ENCODE peak calls at places on chromosomes 7 and 10, in four cellular contexts. One of them, this sample, is unnamed.

GRCh38 chr7:136134503-136134902 is 157.3 kb upstream of the MTPN start:
- DNase-seq in esophagus muscularis mucosa: no peak
- DNase-seq in OCI-LY7: no peak
- DNase-seq in fibroblast of lung: peak; percentile 53
- DNase-seq in this sample: no peak

GRCh38 chr10:123998197-123999141 is 94.9 kb downstream of the CHST15 start:
- DNase-seq in OCI-LY7: no peak
- DNase-seq in esophagus muscularis mucosa: peak; percentile 83
- DNase-seq in fibroblast of lung: no peak
- DNase-seq in this sample: no peak

GRCh38 chr7:30986738-30987137 is 23.0 kb downstream of the GHRHR start:
- DNase-seq in esophagus muscularis mucosa: no peak
- DNase-seq in OCI-LY7: no peak
- DNase-seq in fibroblast of lung: no peak
- DNase-seq in this sample: no peak

GRCh38 chr7:157358753-157359096 is 21.9 kb downstream of the DNAJB6 start:
- DNase-seq in OCI-LY7: no peak
- DNase-seq in fibroblast of lung: no peak
- DNase-seq in esophagus muscularis mucosa: no peak
- DNase-seq in this sample: no peak

GRCh38 chr7:22726849-22727792 is at the start of gene IL6:
- DNase-seq in OCI-LY7: no peak
- DNase-seq in fibroblast of lung: peak; percentile 95
- DNase-seq in esophagus muscularis mucosa: no peak
- DNase-seq in this sample: no peak

GRCh38 chr7:6453737-6454136 is 6.0 kb upstream of the DAGLB start:
- DNase-seq in OCI-LY7: no peak
- DNase-seq in esophagus muscularis mucosa: no peak
- DNase-seq in fibroblast of lung: peak; percentile 93
- DNase-seq in this sample: no peak

GRCh38 chr10:117140525-117140902 is 2.4 kb upstream of the VAX1 start:
- DNase-seq in esophagus muscularis mucosa: no peak
- DNase-seq in fibroblast of lung: no peak
- DNase-seq in OCI-LY7: no peak
- DNase-seq in this sample: no peak

GRCh38 chr7:31982962-31983361 is 87.2 kb downstream of the PDE1C start:
- DNase-seq in esophagus muscularis mucosa: no peak
- DNase-seq in OCI-LY7: no peak
- DNase-seq in fibroblast of lung: no peak
- DNase-seq in this sample: no peak

GRCh38 chr10:53379951-53380350 is 607.4 kb upstream of the MBL2 start:
- DNase-seq in esophagus muscularis mucosa: no peak
- DNase-seq in OCI-LY7: no peak
- DNase-seq in fibroblast of lung: no peak
- DNase-seq in this sample: no peak

GRCh38 chr7:147412782-147413186 is 1177.8 kb upstream of the C7orf33 start:
- DNase-seq in OCI-LY7: no peak
- DNase-seq in esophagus muscularis mucosa: no peak
- DNase-seq in fibroblast of lung: peak; percentile 88
- DNase-seq in this sample: no peak

GRCh38 chr10:16361086-16361485 is 75.7 kb upstream of the PTER start:
- DNase-seq in OCI-LY7: no peak
- DNase-seq in fibroblast of lung: no peak
- DNase-seq in esophagus muscularis mucosa: peak; percentile 62
- DNase-seq in this sample: no peak

GRCh38 chr7:18241543-18242231 is 214.0 kb upstream of the PRPS1L1 start:
- DNase-seq in esophagus muscularis mucosa: no peak
- DNase-seq in OCI-LY7: no peak
- DNase-seq in fibroblast of lung: no peak
- DNase-seq in this sample: no peak

GRCh38 chr10:113056468-113057021 is 106.5 kb downstream of the TCF7L2 start:
- DNase-seq in OCI-LY7: no peak
- DNase-seq in fibroblast of lung: peak; percentile 90
- DNase-seq in esophagus muscularis mucosa: no peak
- DNase-seq in this sample: no peak

GRCh38 chr10:130507461-130507860 is 371.3 kb downstream of the GLRX3 start:
- DNase-seq in OCI-LY7: no peak
- DNase-seq in esophagus muscularis mucosa: peak; percentile 90
- DNase-seq in fibroblast of lung: no peak
- DNase-seq in this sample: no peak

GRCh38 chr7:25844109-25844915 is 307.7 kb upstream of the NFE2L3 start:
- DNase-seq in esophagus muscularis mucosa: no peak
- DNase-seq in OCI-LY7: no peak
- DNase-seq in fibroblast of lung: peak; percentile 71
- DNase-seq in this sample: no peak

GRCh38 chr7:923108-924041 is 31.1 kb downstream of the ADAP1 start:
- DNase-seq in fibroblast of lung: peak; percentile 51
- DNase-seq in esophagus muscularis mucosa: peak; percentile 94
- DNase-seq in OCI-LY7: peak; percentile 91
- DNase-seq in this sample: peak; percentile 90

GRCh38 chr7:7566651-7567611 is at the start of gene MIOS:
- DNase-seq in esophagus muscularis mucosa: peak; percentile 93
- DNase-seq in fibroblast of lung: peak; percentile 72
- DNase-seq in OCI-LY7: peak; percentile 83
- DNase-seq in this sample: peak; percentile 79

GRCh38 chr10:117509573-117509972 is 33.0 kb upstream of the EMX2 start:
- DNase-seq in esophagus muscularis mucosa: no peak
- DNase-seq in fibroblast of lung: no peak
- DNase-seq in OCI-LY7: no peak
- DNase-seq in this sample: no peak

GRCh38 chr10:13276749-13277394 is 23.0 kb downstream of the PHYH start:
- DNase-seq in esophagus muscularis mucosa: no peak
- DNase-seq in OCI-LY7: no peak
- DNase-seq in fibroblast of lung: no peak
- DNase-seq in this sample: no peak

GRCh38 chr10:99234067-99234738 is 1.4 kb downstream of the HPSE2 start:
- DNase-seq in OCI-LY7: peak; percentile 61
- DNase-seq in esophagus muscularis mucosa: no peak
- DNase-seq in fibroblast of lung: peak; percentile 43
- DNase-seq in this sample: peak; percentile 64

GRCh38 chr10:2610946-2611345 is 456.4 kb upstream of the PFKP start:
- DNase-seq in esophagus muscularis mucosa: no peak
- DNase-seq in fibroblast of lung: no peak
- DNase-seq in OCI-LY7: no peak
- DNase-seq in this sample: no peak

GRCh38 chr10:287029-287428 is 151.8 kb downstream of the ZMYND11 start:
- DNase-seq in fibroblast of lung: peak; percentile 65
- DNase-seq in esophagus muscularis mucosa: no peak
- DNase-seq in OCI-LY7: no peak
- DNase-seq in this sample: no peak

GRCh38 chr7:131878777-131879176 is 322.3 kb upstream of the PODXL start:
- DNase-seq in esophagus muscularis mucosa: no peak
- DNase-seq in fibroblast of lung: no peak
- DNase-seq in OCI-LY7: no peak
- DNase-seq in this sample: no peak

GRCh38 chr7:74519395-74519794 is 65.7 kb downstream of the GTF2IRD1 start:
- DNase-seq in OCI-LY7: no peak
- DNase-seq in esophagus muscularis mucosa: no peak
- DNase-seq in fibroblast of lung: no peak
- DNase-seq in this sample: no peak
- H3K27ac ChIP-seq in OCI-LY7: no peak overlapping the region
- H3K27ac ChIP-seq in esophagus muscularis mucosa: no peak overlapping the region
- H3K27ac ChIP-seq in fibroblast of lung: no peak overlapping the region
- H3K27ac ChIP-seq in this sample: no peak overlapping the region

DNA sequence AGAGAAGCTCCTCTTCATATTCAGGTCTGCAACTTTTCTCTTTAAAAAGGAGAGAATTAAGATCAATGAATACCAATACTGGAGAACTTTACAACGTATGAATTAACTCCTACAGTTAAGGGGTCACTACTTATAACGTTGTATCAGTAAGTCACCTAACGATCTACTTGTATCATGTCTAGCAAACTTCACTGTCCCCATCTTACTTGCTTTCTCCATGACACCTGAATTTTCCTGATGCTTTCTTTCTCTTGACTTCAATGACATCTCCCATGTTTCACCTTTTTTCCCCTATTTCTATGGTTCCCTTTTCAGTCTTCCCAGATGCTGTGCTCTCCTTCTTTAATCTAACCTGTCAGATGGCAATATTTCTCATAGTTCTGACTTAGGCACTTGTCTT is 19.6 kb downstream of the NAMPT start:
- DNase-seq in OCI-LY7: no peak
- DNase-seq in fibroblast of lung: no peak
- DNase-seq in esophagus muscularis mucosa: no peak
- DNase-seq in this sample: no peak
- H3K4me1 ChIP-seq in OCI-LY7: peaks cover 7% of the 10 kb centered on the region
- H3K4me1 ChIP-seq in fibroblast of lung: no peaks in the 10 kb centered on the region
- H3K4me1 ChIP-seq in esophagus muscularis mucosa: no peaks in the 10 kb centered on the region
- H3K4me1 ChIP-seq in this sample: peaks cover 9% of the 10 kb centered on the region

GRCh38 chr7:16710641-16711040 is 42.9 kb upstream of the TSPAN13 start:
- DNase-seq in fibroblast of lung: peak; percentile 44
- DNase-seq in esophagus muscularis mucosa: no peak
- DNase-seq in OCI-LY7: no peak
- DNase-seq in this sample: no peak

GRCh38 chr7:16712916-16713315 is 40.6 kb upstream of the TSPAN13 start:
- DNase-seq in OCI-LY7: no peak
- DNase-seq in fibroblast of lung: peak; percentile 88
- DNase-seq in esophagus muscularis mucosa: no peak
- DNase-seq in this sample: no peak

GRCh38 chr7:16711730-16712129 is 41.8 kb upstream of the TSPAN13 start:
- DNase-seq in esophagus muscularis mucosa: no peak
- DNase-seq in OCI-LY7: no peak
- DNase-seq in fibroblast of lung: peak; percentile 85
- DNase-seq in this sample: peak; percentile 40

GRCh38 chr7:16708496-16708895 is 45.1 kb upstream of the TSPAN13 start:
- DNase-seq in OCI-LY7: no peak
- DNase-seq in fibroblast of lung: peak; percentile 44
- DNase-seq in esophagus muscularis mucosa: no peak
- DNase-seq in this sample: no peak

DNA sequence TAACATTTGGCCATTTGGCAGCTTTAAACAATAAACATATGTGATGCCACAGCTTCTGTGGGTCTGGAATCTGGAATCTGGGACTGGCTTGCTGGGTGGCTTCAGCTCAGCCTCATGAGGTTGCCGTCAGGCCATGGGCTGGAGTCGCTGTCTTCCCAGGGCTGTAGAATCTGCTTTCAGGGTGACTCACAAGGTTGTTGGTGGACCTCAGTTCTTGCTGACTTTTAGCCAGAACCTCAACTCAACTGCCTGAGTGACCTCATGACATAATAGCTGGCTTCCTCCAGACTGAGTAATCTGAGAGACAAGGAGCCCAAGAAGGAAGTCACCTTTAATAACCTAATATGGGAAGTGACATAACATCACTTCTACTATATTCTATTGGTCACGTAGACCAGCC is 44.6 kb upstream of the TSPAN13 start:
- DNase-seq in fibroblast of lung: peak; percentile 99
- DNase-seq in esophagus muscularis mucosa: no peak
- DNase-seq in OCI-LY7: no peak
- DNase-seq in this sample: no peak
- H3K27ac ChIP-seq in fibroblast of lung: no peak overlapping the region
- H3K27ac ChIP-seq in esophagus muscularis mucosa: no peak overlapping the region
- H3K27ac ChIP-seq in OCI-LY7: no peak overlapping the region
- H3K27ac ChIP-seq in this sample: no peak overlapping the region

GRCh38 chr7:48587475-48587874 is 336.9 kb upstream of the CDC14C start:
- DNase-seq in esophagus muscularis mucosa: no peak
- DNase-seq in OCI-LY7: no peak
- DNase-seq in fibroblast of lung: no peak
- DNase-seq in this sample: no peak
- H3K4me1 ChIP-seq in esophagus muscularis mucosa: no peaks in the 10 kb centered on the region
- H3K4me1 ChIP-seq in OCI-LY7: no peaks in the 10 kb centered on the region
- H3K4me1 ChIP-seq in fibroblast of lung: no peaks in the 10 kb centered on the region
- H3K4me1 ChIP-seq in this sample: no peaks in the 10 kb centered on the region

GRCh38 chr10:78000956-78001472 is 28.3 kb downstream of the POLR3A start:
- DNase-seq in fibroblast of lung: no peak
- DNase-seq in OCI-LY7: no peak
- DNase-seq in esophagus muscularis mucosa: no peak
- DNase-seq in this sample: no peak
- H3K27ac ChIP-seq in fibroblast of lung: no peak overlapping the region
- H3K27ac ChIP-seq in OCI-LY7: no peak overlapping the region
- H3K27ac ChIP-seq in esophagus muscularis mucosa: no peak overlapping the region
- H3K27ac ChIP-seq in this sample: no peak overlapping the region

DNA sequence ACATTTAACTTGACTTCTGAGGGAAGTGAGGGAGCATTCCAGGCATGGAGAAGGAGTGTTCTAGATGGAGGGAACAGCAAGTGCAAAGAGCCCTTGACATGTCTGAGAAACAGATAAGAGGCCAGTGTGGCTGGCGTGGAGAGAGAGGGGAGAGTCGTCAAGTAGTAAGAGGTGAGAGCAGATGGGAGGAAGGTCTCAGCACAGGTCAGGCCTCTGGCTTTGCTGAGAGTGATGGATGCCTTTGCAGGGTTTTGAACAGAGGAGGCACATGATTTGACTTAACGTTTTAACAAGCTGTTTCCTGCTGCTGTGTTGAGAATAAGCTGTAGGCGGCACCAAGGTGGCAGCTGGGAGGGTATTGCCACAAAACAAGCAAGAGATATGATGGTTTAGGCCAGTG is 97.2 kb downstream of the KAT6B start:
- DNase-seq in fibroblast of lung: no peak
- DNase-seq in OCI-LY7: peak; percentile 5
- DNase-seq in esophagus muscularis mucosa: no peak
- DNase-seq in this sample: peak; percentile 55
- H3K4me1 ChIP-seq in fibroblast of lung: peaks cover 30% of the 10 kb centered on the region
- H3K4me1 ChIP-seq in OCI-LY7: no peaks in the 10 kb centered on the region
- H3K4me1 ChIP-seq in esophagus muscularis mucosa: peaks cover 65% of the 10 kb centered on the region
- H3K4me1 ChIP-seq in this sample: no peaks in the 10 kb centered on the region

GRCh38 chr7:2512179-2512644 is 7.4 kb upstream of the LFNG start:
- DNase-seq in fibroblast of lung: no peak
- DNase-seq in OCI-LY7: peak; percentile 36
- DNase-seq in esophagus muscularis mucosa: no peak
- DNase-seq in this sample: peak; percentile 43
- H3K27ac ChIP-seq in fibroblast of lung: no peak overlapping the region
- H3K27ac ChIP-seq in OCI-LY7: peak overlapping the region; percentile 71
- H3K27ac ChIP-seq in esophagus muscularis mucosa: no peak overlapping the region
- H3K27ac ChIP-seq in this sample: peak overlapping the region; percentile 98

DNA sequence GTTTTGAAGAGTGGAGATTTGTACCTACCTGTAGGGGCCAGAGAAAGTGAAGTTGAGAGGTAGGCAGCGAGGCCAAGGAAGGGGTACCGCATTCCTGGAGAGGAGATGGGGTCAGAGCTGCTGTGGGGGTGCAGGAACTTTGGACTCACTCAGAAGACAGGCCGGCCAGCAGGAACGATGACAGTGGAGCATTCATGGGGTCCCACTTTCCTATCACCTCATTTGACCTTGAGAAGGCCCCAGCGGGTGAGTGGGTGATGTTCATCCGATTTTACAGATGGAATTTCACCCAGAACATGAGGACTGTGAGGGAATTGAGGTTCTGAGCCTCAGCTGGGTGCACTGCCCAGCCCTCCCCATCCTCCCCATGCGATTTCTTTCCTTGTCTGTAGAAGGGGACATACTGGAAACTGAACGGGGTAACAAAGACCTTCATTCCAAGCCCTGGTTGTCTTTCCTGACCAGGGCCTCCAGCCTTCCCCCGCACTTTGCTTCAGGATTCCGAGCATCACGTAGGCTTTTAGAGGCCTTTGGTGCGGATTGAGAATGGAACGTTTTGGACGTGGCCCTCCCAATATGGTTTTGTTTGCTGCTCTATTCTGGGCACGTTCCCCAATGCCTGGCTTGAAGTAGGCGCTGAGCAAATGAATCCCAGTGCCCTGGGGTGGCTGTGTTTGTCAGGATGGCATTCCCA is 87.3 kb downstream of the ADCY1 start:
- DNase-seq in esophagus muscularis mucosa: peak; percentile 75
- DNase-seq in fibroblast of lung: no peak
- DNase-seq in OCI-LY7: no peak
- DNase-seq in this sample: no peak
- H3K4me1 ChIP-seq in esophagus muscularis mucosa: no peaks in the 10 kb centered on the region
- H3K4me1 ChIP-seq in fibroblast of lung: no peaks in the 10 kb centered on the region
- H3K4me1 ChIP-seq in OCI-LY7: no peaks in the 10 kb centered on the region
- H3K4me1 ChIP-seq in this sample: no peaks in the 10 kb centered on the region

This sample was measured in CD4-positive, CD25-positive, alpha-beta regulatory T cell.